ENCODE peak calls at places on chromosomes 5 and 9, in eight cellular contexts. M, W, C, R, B, N, V and Y are unnamed samples.

GRCh38 chr5:121968910-121969607 is 7.3 kb downstream of the SRFBP1 start:
- DNase-seq in M (no peak), W (peak), C (no peak), R (no peak), B (peak), N (no peak), V (no peak), Y (no peak)

GRCh38 chr5:76143884-76144283 is 60.7 kb downstream of the SV2C start:
- DNase-seq in M (no peak), W (no peak), C (no peak), R (no peak), B (no peak), N (no peak), V (no peak), Y (no peak)

GRCh38 chr9:97551308-97551707 is 49.8 kb downstream of the TMOD1 start:
- DNase-seq in M (no peak), W (no peak), C (no peak), R (no peak), B (no peak), N (no peak), V (no peak), Y (no peak)

GRCh38 chr9:129608561-129609481 is 12.1 kb downstream of the C9orf50 start:
- DNase-seq in M (no peak), W (no peak), C (no peak), R (no peak), B (no peak), N (no peak), V (no peak), Y (no peak)

GRCh38 chr5:31763399-31763798 is 124.5 kb downstream of the PDZD2 start:
- DNase-seq in M (no peak), W (no peak), C (no peak), R (no peak), B (no peak), N (no peak), V (no peak), Y (no peak)

GRCh38 chr5:132627470-132627869 is 30.5 kb upstream of the IL13 start:
- DNase-seq in M (no peak), W (no peak), C (no peak), R (no peak), B (no peak), N (no peak), V (no peak), Y (no peak)

GRCh38 chr9:115117999-115118470 is at the start of gene TNC:
- DNase-seq in M (no peak), W (peak), C (no peak), R (peak), B (peak), N (peak), V (peak), Y (peak)

GRCh38 chr9:110185806-110186205 is 22.2 kb downstream of the C9orf152 start:
- DNase-seq in M (no peak), W (no peak), C (no peak), R (no peak), B (no peak), N (no peak), V (no peak), Y (no peak)

GRCh38 chr5:78075301-78075700 is 219.2 kb downstream of the AP3B1 start:
- DNase-seq in M (no peak), W (no peak), C (no peak), R (no peak), B (no peak), N (no peak), V (no peak), Y (no peak)

GRCh38 chr9:749712-750111 is 91.8 kb upstream of the DMRT1 start:
- DNase-seq in M (no peak), W (no peak), C (no peak), R (no peak), B (no peak), N (no peak), V (no peak), Y (no peak)

GRCh38 chr9:133706651-133707050 is 31.5 kb downstream of the SARDH start:
- DNase-seq in M (no peak), W (no peak), C (no peak), R (peak), B (no peak), N (no peak), V (no peak), Y (no peak)

GRCh38 chr9:3437031-3437430 is 88.8 kb downstream of the RFX3 start:
- DNase-seq in M (no peak), W (no peak), C (no peak), R (no peak), B (no peak), N (no peak), V (peak), Y (no peak)

GRCh38 chr5:178323961-178324360 is 91.4 kb upstream of the PHYKPL start:
- DNase-seq in M (no peak), W (no peak), C (no peak), R (peak), B (no peak), N (no peak), V (no peak), Y (no peak)

GRCh38 chr5:74464512-74465209 is 175.9 kb downstream of the ENC1 start:
- DNase-seq in M (no peak), W (peak), C (no peak), R (no peak), B (no peak), N (no peak), V (no peak), Y (no peak)

GRCh38 chr5:83471405-83472212 is at the start of gene VCAN:
- DNase-seq in M (no peak), W (peak), C (no peak), R (peak), B (peak), N (peak), V (no peak), Y (peak)

GRCh38 chr9:69131682-69132081 is 42.4 kb upstream of the TJP2 start:
- DNase-seq in M (no peak), W (peak), C (no peak), R (no peak), B (peak), N (peak), V (no peak), Y (no peak)

GRCh38 chr9:21800931-21801682 is 1.3 kb upstream of the MTAP start:
- DNase-seq in M (no peak), W (no peak), C (no peak), R (no peak), B (no peak), N (no peak), V (no peak), Y (no peak)

GRCh38 chr5:56479701-56480304 is 246.7 kb upstream of the ANKRD55 start:
- DNase-seq in M (peak), W (no peak), C (peak), R (no peak), B (peak), N (no peak), V (no peak), Y (peak)

GRCh38 chr5:35306716-35307365 is 76.6 kb upstream of the PRLR start:
- DNase-seq in M (no peak), W (no peak), C (no peak), R (no peak), B (no peak), N (no peak), V (no peak), Y (no peak)

GRCh38 chr9:84228130-84228735 is 112.3 kb downstream of the SLC28A3 start:
- DNase-seq in M (no peak), W (no peak), C (no peak), R (no peak), B (no peak), N (no peak), V (no peak), Y (peak)

GRCh38 chr9:111866976-111867375 is 29.6 kb upstream of the UGCG start:
- DNase-seq in M (no peak), W (peak), C (peak), R (no peak), B (peak), N (no peak), V (no peak), Y (no peak)

GRCh38 chr5:73834693-73835092 is 208.7 kb downstream of the ARHGEF28 start:
- DNase-seq in M (no peak), W (peak), C (no peak), R (no peak), B (no peak), N (no peak), V (no peak), Y (no peak)

GRCh38 chr9:82912639-82913038 is 150.3 kb downstream of the RASEF start:
- DNase-seq in M (no peak), W (no peak), C (no peak), R (no peak), B (no peak), N (no peak), V (no peak), Y (no peak)

GRCh38 chr5:118548761-118549160 is 439.6 kb downstream of the DTWD2 start:
- DNase-seq in M (no peak), W (peak), C (no peak), R (no peak), B (peak), N (no peak), V (no peak), Y (no peak)